ENCODE peak calls at places on chromosomes 6 and 20, in seven cellular contexts. One of them, this sample, is unnamed.

GRCh38 chr6:105259912-105260889 is 80.4 kb upstream of the POPDC3 start:
- DNase-seq in AG10803: no peak
- DNase-seq in lower lobe of right lung: no peak
- DNase-seq in tibial artery: no peak
- DNase-seq in brain microvascular endothelial cell: no peak
- DNase-seq in ovary: no peak
- DNase-seq in fibroblast of the aortic adventitia: peak
- DNase-seq in this sample: no peak

GRCh38 chr20:5065489-5066383 is 54.0 kb downstream of the PCNA start:
- DNase-seq in fibroblast of the aortic adventitia: peak
- DNase-seq in tibial artery: peak
- DNase-seq in lower lobe of right lung: peak
- DNase-seq in AG10803: peak
- DNase-seq in ovary: peak
- DNase-seq in brain microvascular endothelial cell: peak
- DNase-seq in this sample: no peak

GRCh38 chr6:25218346-25218745 is 60.8 kb upstream of the CARMIL1 start:
- DNase-seq in lower lobe of right lung: no peak
- DNase-seq in ovary: no peak
- DNase-seq in tibial artery: no peak
- DNase-seq in fibroblast of the aortic adventitia: no peak
- DNase-seq in brain microvascular endothelial cell: no peak
- DNase-seq in AG10803: no peak
- DNase-seq in this sample: no peak

GRCh38 chr6:35691027-35691824 is 2.5 kb upstream of the FKBP5 start:
- DNase-seq in AG10803: peak
- DNase-seq in ovary: peak
- DNase-seq in fibroblast of the aortic adventitia: peak
- DNase-seq in brain microvascular endothelial cell: peak
- DNase-seq in tibial artery: peak
- DNase-seq in lower lobe of right lung: peak
- DNase-seq in this sample: peak

GRCh38 chr6:137819740-137820139 is 47.3 kb upstream of the TNFAIP3 start:
- DNase-seq in lower lobe of right lung: no peak
- DNase-seq in fibroblast of the aortic adventitia: no peak
- DNase-seq in AG10803: no peak
- DNase-seq in ovary: no peak
- DNase-seq in brain microvascular endothelial cell: no peak
- DNase-seq in tibial artery: no peak
- DNase-seq in this sample: no peak

GRCh38 chr20:54132612-54133433 is 41.0 kb downstream of the CYP24A1 start:
- DNase-seq in fibroblast of the aortic adventitia: peak
- DNase-seq in brain microvascular endothelial cell: peak
- DNase-seq in tibial artery: peak
- DNase-seq in AG10803: peak
- DNase-seq in ovary: peak
- DNase-seq in lower lobe of right lung: no peak
- DNase-seq in this sample: peak

GRCh38 chr6:169837529-169838250 is 86.3 kb downstream of the ERMARD start:
- DNase-seq in ovary: no peak
- DNase-seq in fibroblast of the aortic adventitia: no peak
- DNase-seq in AG10803: no peak
- DNase-seq in brain microvascular endothelial cell: no peak
- DNase-seq in tibial artery: no peak
- DNase-seq in lower lobe of right lung: no peak
- DNase-seq in this sample: no peak

GRCh38 chr6:37171141-37171969 is 1.4 kb downstream of the PIM1 start:
- DNase-seq in AG10803: peak
- DNase-seq in brain microvascular endothelial cell: peak
- DNase-seq in lower lobe of right lung: peak
- DNase-seq in fibroblast of the aortic adventitia: peak
- DNase-seq in tibial artery: peak
- DNase-seq in ovary: peak
- DNase-seq in this sample: no peak

GRCh38 chr6:40695114-40695513 is 108.0 kb upstream of the LRFN2 start:
- DNase-seq in AG10803: no peak
- DNase-seq in lower lobe of right lung: no peak
- DNase-seq in ovary: no peak
- DNase-seq in fibroblast of the aortic adventitia: no peak
- DNase-seq in tibial artery: no peak
- DNase-seq in brain microvascular endothelial cell: no peak
- DNase-seq in this sample: no peak

GRCh38 chr6:166309977-166310376 is 1.8 kb upstream of the PRR18 start:
- DNase-seq in tibial artery: no peak
- DNase-seq in ovary: no peak
- DNase-seq in fibroblast of the aortic adventitia: no peak
- DNase-seq in AG10803: no peak
- DNase-seq in lower lobe of right lung: no peak
- DNase-seq in brain microvascular endothelial cell: no peak
- DNase-seq in this sample: no peak

GRCh38 chr6:166314454-166314853 is 6.3 kb upstream of the PRR18 start:
- DNase-seq in brain microvascular endothelial cell: no peak
- DNase-seq in ovary: no peak
- DNase-seq in lower lobe of right lung: no peak
- DNase-seq in fibroblast of the aortic adventitia: no peak
- DNase-seq in AG10803: no peak
- DNase-seq in tibial artery: no peak
- DNase-seq in this sample: no peak

GRCh38 chr6:166312832-166313231 is 4.6 kb upstream of the PRR18 start:
- DNase-seq in tibial artery: no peak
- DNase-seq in brain microvascular endothelial cell: no peak
- DNase-seq in lower lobe of right lung: no peak
- DNase-seq in ovary: no peak
- DNase-seq in fibroblast of the aortic adventitia: peak
- DNase-seq in AG10803: no peak
- DNase-seq in this sample: no peak

GRCh38 chr6:166310634-166311033 is 2.4 kb upstream of the PRR18 start:
- DNase-seq in brain microvascular endothelial cell: no peak
- DNase-seq in AG10803: no peak
- DNase-seq in fibroblast of the aortic adventitia: no peak
- DNase-seq in lower lobe of right lung: no peak
- DNase-seq in tibial artery: no peak
- DNase-seq in ovary: no peak
- DNase-seq in this sample: no peak

GRCh38 chr6:166313255-166314070 is 5.3 kb upstream of the PRR18 start:
- DNase-seq in brain microvascular endothelial cell: no peak
- DNase-seq in tibial artery: peak
- DNase-seq in ovary: no peak
- DNase-seq in fibroblast of the aortic adventitia: peak
- DNase-seq in AG10803: peak
- DNase-seq in lower lobe of right lung: no peak
- DNase-seq in this sample: no peak
- TF ChIP-seq CTCF in brain microvascular endothelial cell: peak
- TF ChIP-seq CTCF in tibial artery: peak
- TF ChIP-seq CTCF in ovary: no peak
- TF ChIP-seq CTCF in fibroblast of the aortic adventitia: peak
- TF ChIP-seq CTCF in AG10803: peak
- TF ChIP-seq CTCF in lower lobe of right lung: peak
- TF ChIP-seq CTCF in this sample: no peak

GRCh38 chr20:25315418-25316210 is 67.7 kb downstream of the PYGB start:
- DNase-seq in AG10803: no peak
- DNase-seq in ovary: peak
- DNase-seq in brain microvascular endothelial cell: peak
- DNase-seq in tibial artery: peak
- DNase-seq in fibroblast of the aortic adventitia: peak
- DNase-seq in lower lobe of right lung: peak
- DNase-seq in this sample: peak
- TF ChIP-seq CTCF in AG10803: no peak
- TF ChIP-seq CTCF in ovary: no peak
- TF ChIP-seq CTCF in brain microvascular endothelial cell: no peak
- TF ChIP-seq CTCF in tibial artery: no peak
- TF ChIP-seq CTCF in fibroblast of the aortic adventitia: no peak
- TF ChIP-seq CTCF in lower lobe of right lung: no peak
- TF ChIP-seq CTCF in this sample: no peak

GRCh38 chr6:144435602-144436426 is 150.7 kb downstream of the UTRN start:
- DNase-seq in lower lobe of right lung: no peak
- DNase-seq in fibroblast of the aortic adventitia: no peak
- DNase-seq in AG10803: no peak
- DNase-seq in tibial artery: no peak
- DNase-seq in ovary: no peak
- DNase-seq in brain microvascular endothelial cell: no peak
- DNase-seq in this sample: no peak
- TF ChIP-seq CTCF in lower lobe of right lung: no peak
- TF ChIP-seq CTCF in fibroblast of the aortic adventitia: no peak
- TF ChIP-seq CTCF in AG10803: no peak
- TF ChIP-seq CTCF in tibial artery: no peak
- TF ChIP-seq CTCF in ovary: no peak
- TF ChIP-seq CTCF in brain microvascular endothelial cell: no peak
- TF ChIP-seq CTCF in this sample: no peak

GRCh38 chr20:57332105-57333089 is 2.8 kb downstream of the SPO11 start:
- DNase-seq in brain microvascular endothelial cell: no peak
- DNase-seq in ovary: no peak
- DNase-seq in lower lobe of right lung: no peak
- DNase-seq in fibroblast of the aortic adventitia: no peak
- DNase-seq in tibial artery: no peak
- DNase-seq in AG10803: no peak
- DNase-seq in this sample: no peak
- TF ChIP-seq CTCF in brain microvascular endothelial cell: no peak
- TF ChIP-seq CTCF in ovary: no peak
- TF ChIP-seq CTCF in lower lobe of right lung: no peak
- TF ChIP-seq CTCF in fibroblast of the aortic adventitia: no peak
- TF ChIP-seq CTCF in tibial artery: no peak
- TF ChIP-seq CTCF in AG10803: no peak
- TF ChIP-seq CTCF in this sample: no peak

GRCh38 chr6:3157151-3157933 is at the start of gene TUBB2A:
- DNase-seq in AG10803: peak
- DNase-seq in lower lobe of right lung: peak
- DNase-seq in brain microvascular endothelial cell: peak
- DNase-seq in tibial artery: peak
- DNase-seq in fibroblast of the aortic adventitia: peak
- DNase-seq in ovary: peak
- DNase-seq in this sample: peak
- TF ChIP-seq CTCF in AG10803: peak
- TF ChIP-seq CTCF in lower lobe of right lung: peak
- TF ChIP-seq CTCF in brain microvascular endothelial cell: peak
- TF ChIP-seq CTCF in tibial artery: peak
- TF ChIP-seq CTCF in fibroblast of the aortic adventitia: peak
- TF ChIP-seq CTCF in ovary: peak
- TF ChIP-seq CTCF in this sample: peak

DNA sequence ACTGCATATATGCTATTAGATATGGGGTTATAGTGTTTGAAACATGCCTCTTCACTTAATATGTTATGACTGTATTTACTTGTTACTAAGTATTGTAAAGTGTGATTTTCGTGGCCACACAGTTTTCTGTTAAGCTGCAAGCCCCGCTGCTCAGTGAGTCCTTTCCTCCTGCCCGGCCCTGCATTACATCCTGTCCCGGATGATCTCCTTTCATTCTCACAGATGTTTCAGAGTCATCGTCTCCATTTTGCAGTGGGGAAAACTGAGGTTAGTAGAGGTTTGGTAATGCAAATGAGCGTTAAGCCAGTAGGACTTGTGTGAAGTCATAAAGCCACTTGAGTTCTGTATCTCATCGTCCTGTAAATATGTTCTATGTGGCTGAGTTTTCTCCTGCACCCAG is 155.5 kb downstream of the CFAP61 start:
- DNase-seq in ovary: no peak
- DNase-seq in tibial artery: no peak
- DNase-seq in lower lobe of right lung: no peak
- DNase-seq in fibroblast of the aortic adventitia: no peak
- DNase-seq in brain microvascular endothelial cell: no peak
- DNase-seq in AG10803: no peak
- DNase-seq in this sample: no peak
- TF ChIP-seq CTCF in ovary: no peak
- TF ChIP-seq CTCF in tibial artery: no peak
- TF ChIP-seq CTCF in lower lobe of right lung: no peak
- TF ChIP-seq CTCF in fibroblast of the aortic adventitia: no peak
- TF ChIP-seq CTCF in brain microvascular endothelial cell: no peak
- TF ChIP-seq CTCF in AG10803: no peak
- TF ChIP-seq CTCF in this sample: no peak

GRCh38 chr6:167139761-167140160 is 16.9 kb downstream of the CCR6 start:
- DNase-seq in AG10803: no peak
- DNase-seq in fibroblast of the aortic adventitia: no peak
- DNase-seq in brain microvascular endothelial cell: no peak
- DNase-seq in tibial artery: no peak
- DNase-seq in lower lobe of right lung: no peak
- DNase-seq in ovary: no peak
- DNase-seq in this sample: no peak
- TF ChIP-seq CTCF in AG10803: no peak
- TF ChIP-seq CTCF in fibroblast of the aortic adventitia: no peak
- TF ChIP-seq CTCF in brain microvascular endothelial cell: no peak
- TF ChIP-seq CTCF in tibial artery: no peak
- TF ChIP-seq CTCF in lower lobe of right lung: no peak
- TF ChIP-seq CTCF in ovary: no peak
- TF ChIP-seq CTCF in this sample: no peak